ENCODE peak calls at places on chromosomes 1 and 21, in four cellular contexts. N, M, J and P are unnamed samples.

GRCh38 chr21:29187939-29188338 is 57.5 kb downstream of the MAP3K7CL start:
- DNase-seq in M (peak), N (peak), J (peak), P (peak)

GRCh38 chr1:174157157-174157806 is 2.0 kb upstream of the RABGAP1L start:
- DNase-seq in J (peak), M (no peak), N (no peak), P (no peak)

GRCh38 chr1:154350383-154350782 is 25.1 kb downstream of the ATP8B2 start:
- DNase-seq in N (no peak), J (no peak), M (no peak), P (no peak)

GRCh38 chr21:34552324-34553198 is 40.6 kb upstream of the KCNE1 start:
- DNase-seq in N (no peak), J (no peak), M (no peak), P (no peak)

GRCh38 chr1:105436589-105437259 is 1619.8 kb upstream of the PRMT6 start:
- DNase-seq in N (no peak), M (no peak), J (no peak), P (no peak)

GRCh38 chr1:237756304-237756967 is 134.3 kb downstream of the ZP4 start:
- DNase-seq in N (no peak), M (no peak), J (no peak), P (no peak)

GRCh38 chr1:17922833-17923232 is 167.7 kb downstream of the ACTL8 start:
- DNase-seq in M (peak), J (no peak), N (peak), P (no peak)

GRCh38 chr1:85626818-85627217 is 46.3 kb downstream of the CCN1 start:
- DNase-seq in N (no peak), M (no peak), J (no peak), P (no peak)

GRCh38 chr1:41862411-41863221 is 56.1 kb downstream of the HIVEP3 start:
- DNase-seq in M (peak), N (peak), J (no peak), P (no peak)

GRCh38 chr21:41766883-41767605 is at the start of gene RIPK4:
- DNase-seq in N (peak), J (no peak), M (no peak), P (no peak)

GRCh38 chr21:33374080-33374873 is 28.9 kb upstream of the IFNGR2 start:
- DNase-seq in J (peak), M (peak), N (peak), P (peak)

GRCh38 chr1:237851209-237851845 is 39.4 kb downstream of the ZP4 start:
- DNase-seq in J (peak), M (peak), N (peak), P (no peak)

GRCh38 chr1:187721216-187721615 is 892.5 kb downstream of the PLA2G4A start:
- DNase-seq in M (no peak), N (no peak), J (no peak), P (no peak)

GRCh38 chr1:115458426-115459114 is 120.5 kb upstream of the NGF start:
- DNase-seq in N (no peak), M (no peak), J (no peak), P (no peak)

GRCh38 chr1:30527511-30528140 is 195.8 kb downstream of the MATN1 start:
- DNase-seq in M (no peak), N (no peak), J (no peak), P (no peak)

GRCh38 chr1:84582802-84583587 is 8.8 kb upstream of the CTBS start:
- DNase-seq in J (no peak), M (no peak), N (peak), P (peak)

GRCh38 chr1:153685578-153686340 is 7.3 kb downstream of the NPR1 start:
- DNase-seq in M (no peak), J (no peak), N (no peak), P (no peak)

GRCh38 chr1:44489481-44489880 is 84.4 kb downstream of the RNF220 start:
- DNase-seq in J (no peak), M (peak), N (no peak), P (no peak)

GRCh38 chr1:93304716-93305138 is 41.0 kb upstream of the DR1 start:
- DNase-seq in M (peak), J (peak), N (peak), P (peak)

DNA sequence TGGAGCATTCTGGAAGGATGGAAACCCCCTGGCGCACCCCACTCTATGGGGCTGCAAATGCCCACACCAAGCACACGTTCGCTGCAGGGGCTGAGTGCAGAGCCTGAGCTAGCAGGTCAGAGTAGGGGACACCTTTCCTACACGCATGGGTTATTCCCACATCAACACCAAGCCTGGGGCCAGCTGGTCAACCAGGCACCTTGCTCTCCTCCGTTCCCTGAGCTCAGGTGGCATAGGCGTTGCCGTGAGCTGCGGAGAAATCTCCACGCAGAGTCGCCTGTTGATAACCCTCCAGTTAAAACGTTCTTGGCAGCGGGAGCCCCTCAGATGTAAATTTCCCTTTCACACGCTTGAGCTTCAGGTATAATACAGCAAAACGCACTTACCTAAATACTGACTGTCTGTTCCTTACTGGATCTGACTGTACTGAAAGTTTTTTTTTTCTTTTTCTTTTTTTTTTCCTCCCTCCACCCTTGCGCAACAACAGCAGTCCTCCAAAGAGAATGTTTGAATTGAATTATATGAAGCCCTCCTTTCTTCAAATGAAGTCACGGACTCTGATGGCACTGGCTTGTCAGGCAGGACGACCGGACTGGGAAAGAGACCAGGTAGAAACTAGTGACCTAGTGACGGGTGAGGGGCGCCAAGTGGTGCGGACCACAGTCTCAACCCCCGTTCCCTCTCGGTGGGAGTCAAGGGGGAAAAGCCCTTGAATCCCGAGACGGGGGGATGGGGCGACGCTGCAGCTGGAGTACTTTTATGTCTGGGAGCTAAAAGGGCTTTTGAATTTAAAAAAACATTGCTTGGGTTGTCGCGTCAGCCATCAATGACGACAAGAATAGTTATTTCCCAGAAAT is 2.0 kb downstream of the BRINP3 start:
- DNase-seq in M (no peak), J (no peak), N (peak), P (no peak)
- H3K4me3 ChIP-seq in M (peak), J (peak), N (peak), P (no peak)

DNA sequence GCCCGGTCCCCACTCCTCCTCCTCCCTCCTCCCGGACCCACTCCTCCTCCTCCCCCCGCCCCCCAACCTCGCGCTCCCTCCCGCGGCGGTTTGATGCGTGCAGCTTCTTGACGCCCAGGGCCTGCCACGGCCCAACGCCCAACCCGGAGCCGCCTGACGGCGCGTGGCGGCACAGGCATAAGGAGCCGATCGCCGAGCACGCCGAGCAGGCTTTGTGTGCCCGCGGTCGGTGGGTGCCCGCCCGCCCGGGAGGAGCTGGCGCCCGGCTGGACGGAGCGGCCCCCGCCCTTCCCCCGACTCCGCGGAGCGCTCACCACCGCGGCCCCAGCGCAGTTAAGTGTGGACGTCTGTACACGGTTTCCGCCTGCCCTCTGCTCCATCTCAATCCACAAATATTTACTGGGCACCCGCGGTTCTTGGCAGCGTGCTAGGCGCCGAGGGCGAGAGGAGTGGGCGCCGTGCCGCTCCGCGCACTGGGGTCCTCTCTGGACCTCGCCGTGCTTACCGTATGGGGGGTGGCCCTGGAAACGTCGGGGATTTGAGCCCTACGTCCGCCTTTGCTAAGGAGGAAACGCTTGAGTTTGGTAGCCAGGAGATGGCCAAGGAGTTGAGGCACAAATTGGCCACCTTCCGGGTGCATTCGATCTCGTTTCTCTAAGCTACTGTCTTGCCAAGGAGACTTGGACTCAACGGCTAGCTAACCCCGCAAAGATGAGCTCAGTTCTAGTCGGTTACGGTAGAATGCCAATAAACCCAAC is 428 bp upstream of the HDGF start:
- DNase-seq in N (peak), M (peak), J (peak), P (peak)
- TF ChIP-seq CTCF in N (no peak), M (peak), J (no peak), P (no peak)

GRCh38 chr1:230426246-230427101 is at the start of gene PGBD5:
- DNase-seq in J (no peak), N (peak), M (peak), P (no peak)
- H3K4me3 ChIP-seq in J (peak), N (peak), M (peak), P (peak)

DNA sequence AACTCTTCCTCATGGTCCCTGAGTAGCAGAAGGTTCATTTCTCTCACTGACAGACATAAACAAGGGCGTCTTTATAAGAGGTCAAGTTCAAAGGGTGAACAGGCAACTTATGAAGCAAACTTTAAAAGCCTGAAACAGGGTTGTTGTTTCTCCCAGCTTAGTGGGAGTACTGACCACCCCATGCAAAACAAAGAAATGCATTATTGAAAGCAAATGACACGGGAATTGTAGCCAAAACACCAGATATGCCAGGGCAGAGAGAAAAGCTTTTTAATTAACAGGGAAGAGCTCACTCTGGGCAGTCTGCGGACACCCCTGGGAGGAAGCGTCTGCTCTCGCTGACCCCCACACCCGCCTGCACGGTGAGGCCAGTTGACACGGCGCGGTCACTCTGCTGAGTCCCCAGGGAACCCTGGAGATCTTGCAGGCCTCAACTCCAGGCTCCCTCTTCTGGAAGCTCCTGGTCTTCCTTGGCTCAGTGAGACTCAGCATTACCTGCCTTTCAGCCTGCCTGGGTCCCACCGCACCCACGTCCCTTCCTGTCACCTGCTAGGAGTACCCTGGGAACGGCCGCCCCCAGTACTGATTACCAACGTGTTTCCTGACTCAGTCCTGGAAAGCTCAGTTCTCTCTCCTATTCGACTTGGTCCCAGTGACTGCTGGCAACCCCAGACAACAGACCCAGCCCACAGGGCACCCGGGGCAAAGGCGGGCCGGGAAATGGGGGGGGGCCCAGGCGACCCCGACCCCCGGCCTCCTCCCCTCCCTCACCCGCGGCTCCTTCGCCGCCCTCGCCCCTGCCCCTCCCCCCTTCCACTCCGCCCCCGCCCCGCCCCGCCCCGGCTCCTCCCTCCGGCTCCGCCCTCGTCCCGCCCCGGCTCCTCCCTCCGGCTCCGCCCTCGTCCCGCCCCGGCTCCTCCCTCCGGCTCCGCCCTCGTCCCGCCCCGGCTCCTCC is 972 bp downstream of the CFAP410 start:
- DNase-seq in J (peak), N (peak), M (peak), P (peak)
- TF ChIP-seq CTCF in J (peak), N (peak), M (peak), P (no peak)

DNA sequence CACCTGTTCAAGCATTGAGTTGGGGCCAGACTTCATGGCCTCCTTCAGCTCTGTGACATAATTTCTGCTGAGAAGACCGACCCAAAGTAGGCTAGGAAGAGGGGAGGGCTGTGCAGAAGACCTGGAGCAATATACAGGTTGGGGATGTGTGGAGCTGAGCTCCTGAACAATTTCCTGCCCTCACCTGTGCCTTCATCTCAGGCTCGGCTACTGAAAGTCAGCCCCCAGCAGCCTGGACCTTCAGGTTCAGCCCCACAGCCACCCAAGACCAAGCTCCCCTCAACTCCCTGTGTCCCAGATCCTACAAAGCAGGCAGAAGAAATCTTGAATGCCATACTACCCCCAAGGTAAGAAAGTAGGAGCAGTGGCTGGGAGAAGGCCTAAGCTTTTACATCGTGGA is 662 bp downstream of the DNALI1 start:
- DNase-seq in M (no peak), N (no peak), J (no peak), P (no peak)
- H3K4me3 ChIP-seq in M (peak), N (peak), J (peak), P (peak)

DNA sequence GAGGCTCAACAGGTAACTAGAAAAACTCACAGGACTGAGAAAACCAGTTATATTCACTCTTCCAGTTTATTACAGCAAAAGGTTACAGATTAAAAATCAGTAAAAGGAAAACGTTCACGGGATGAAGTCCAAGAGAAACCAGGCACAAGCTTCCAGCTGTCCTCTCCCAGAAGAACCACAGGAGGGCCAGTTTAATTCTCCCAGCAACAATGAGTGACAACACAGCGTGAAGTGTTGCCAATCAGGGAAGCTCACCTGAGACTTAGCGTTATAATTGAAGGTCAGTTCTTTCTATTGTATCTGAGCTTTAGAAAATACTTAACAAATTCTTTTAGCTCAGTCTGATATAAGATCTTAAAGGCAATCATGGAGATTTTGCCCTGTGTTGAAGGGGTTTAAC is 65.2 kb upstream of the TNR start:
- DNase-seq in N (no peak), J (no peak), M (no peak), P (no peak)
- TF ChIP-seq CTCF in N (no peak), J (no peak), M (no peak), P (no peak)

GRCh38 chr1:113086551-113086950 is 13.6 kb downstream of the LRIG2 start:
- DNase-seq in N (no peak), J (no peak), M (no peak), P (no peak)
- H3K4me3 ChIP-seq in N (no peak), J (no peak), M (no peak), P (no peak)